ENCODE peak calls at places on chromosomes 11 and 22, in six cellular contexts. B is IMR-90, M is mesenchymal stem cell, C is H9, S is neuronal stem cell, L is H1. P is an unnamed sample.

GRCh38 chr11:11171854-11172253 is 181.2 kb downstream of the CSNK2A3 start:
- DNase-seq in S (no peak), B (no peak), L (no peak), C (no peak), M (peak), P (no peak)

GRCh38 chr22:16776088-16776487 is 49.1 kb downstream of the XKR3 start:
- DNase-seq in B (no peak), S (no peak), C (no peak), L (no peak), M (no peak), P (no peak)

GRCh38 chr11:40602866-40603578 is 856.4 kb downstream of the LRRC4C start:
- DNase-seq in L (peak), M (no peak), B (no peak), C (no peak), S (no peak), P (no peak)

GRCh38 chr22:42754658-42755057 is 34.0 kb upstream of the A4GALT start:
- DNase-seq in B (peak), M (no peak), S (no peak), L (no peak), C (no peak), P (peak)

GRCh38 chr11:17014774-17015638 is 792 bp upstream of the PLEKHA7 start:
- DNase-seq in B (no peak), L (no peak), S (peak), M (peak), C (peak), P (no peak)

GRCh38 chr22:27329471-27329870 is 472.1 kb downstream of the MN1 start:
- DNase-seq in M (no peak), C (peak), L (no peak), B (no peak), S (no peak), P (no peak)

GRCh38 chr11:36214976-36215687 is 74.1 kb downstream of the COMMD9 start:
- DNase-seq in B (no peak), L (no peak), C (no peak), M (no peak), S (no peak), P (no peak)

GRCh38 chr11:27464155-27464759 is 8.3 kb downstream of the LGR4 start:
- DNase-seq in C (no peak), M (peak), B (peak), L (no peak), S (no peak), P (peak)

GRCh38 chr22:47484960-47485571 is 722.6 kb downstream of the TBC1D22A start:
- DNase-seq in B (no peak), C (no peak), S (no peak), M (no peak), L (no peak), P (no peak)

GRCh38 chr11:94325681-94326080 is 21.3 kb downstream of the IZUMO1R start:
- DNase-seq in M (no peak), L (peak), S (peak), C (peak), B (peak), P (peak)

GRCh38 chr11:120128392-120129172 is 9.3 kb downstream of the TRIM29 start:
- DNase-seq in L (no peak), M (no peak), B (peak), S (no peak), C (no peak), P (peak)

GRCh38 chr11:120267319-120267718 is 27.4 kb downstream of the POU2F3 start:
- DNase-seq in L (no peak), M (no peak), B (no peak), C (no peak), S (no peak), P (no peak)

GRCh38 chr22:46038516-46039430 is 61.8 kb upstream of the WNT7B start:
- DNase-seq in M (no peak), C (no peak), B (no peak), S (no peak), L (no peak), P (no peak)

GRCh38 chr22:22474733-22475132 is 33.8 kb downstream of the ZNF280B start:
- DNase-seq in L (no peak), B (no peak), C (no peak), S (no peak), M (no peak), P (no peak)

GRCh38 chr11:78313181-78313788 is 104.3 kb downstream of the GAB2 start:
- DNase-seq in M (peak), L (no peak), S (no peak), C (no peak), B (peak), P (no peak)

GRCh38 chr11:35163707-35164496 is 24.9 kb downstream of the CD44 start:
- DNase-seq in L (no peak), C (no peak), S (no peak), B (peak), M (no peak), P (no peak)

GRCh38 chr11:43790444-43790794 is 90.2 kb upstream of the ALKBH3 start:
- DNase-seq in S (no peak), M (no peak), L (no peak), B (peak), C (no peak), P (peak)

GRCh38 chr22:49540571-49541450 is 286.9 kb downstream of the BRD1 start:
- DNase-seq in B (no peak), L (no peak), S (no peak), M (no peak), C (no peak), P (no peak)

GRCh38 chr22:44109417-44109816 is 71.3 kb upstream of the PARVG start:
- DNase-seq in M (no peak), L (no peak), C (no peak), S (no peak), B (no peak), P (no peak)

GRCh38 chr22:47111626-47112373 is 349.4 kb downstream of the TBC1D22A start:
- DNase-seq in L (no peak), S (no peak), M (no peak), C (peak), B (no peak), P (no peak)

GRCh38 chr11:92965196-92965595 is 4.3 kb upstream of the MTNR1B start:
- DNase-seq in M (no peak), C (no peak), L (no peak), B (no peak), S (no peak), P (no peak)

GRCh38 chr22:16717699-16718558 is 107.3 kb downstream of the XKR3 start:
- DNase-seq in C (no peak), M (no peak), B (no peak), S (no peak), L (no peak), P (peak)

GRCh38 chr11:112963368-112963955 is 2.2 kb downstream of the NCAM1 start:
- DNase-seq in M (no peak), S (peak), C (no peak), B (no peak), L (no peak), P (no peak)

GRCh38 chr11:72232260-72233055 is 7.9 kb downstream of the INPPL1 start:
- DNase-seq in L (no peak), S (no peak), M (no peak), C (no peak), B (no peak), P (no peak)

GRCh38 chr22:31378123-31378522 is 21.3 kb upstream of the DRG1 start:
- DNase-seq in C (no peak), S (no peak), B (peak), M (no peak), L (no peak), P (no peak)

GRCh38 chr11:69386594-69387408 is 92.8 kb downstream of the MYEOV start:
- DNase-seq in M (no peak), B (no peak), C (no peak), L (no peak), S (no peak), P (no peak)

GRCh38 chr11:14612624-14613023 is 31.0 kb upstream of the PDE3B start:
- DNase-seq in S (no peak), C (no peak), L (no peak), B (no peak), M (no peak), P (no peak)

GRCh38 chr22:36227396-36227795 is 11.9 kb downstream of the APOL2 start:
- DNase-seq in S (no peak), L (no peak), C (no peak), M (no peak), B (no peak), P (no peak)

GRCh38 chr22:36226189-36226588 is 13.1 kb downstream of the APOL2 start:
- DNase-seq in L (no peak), B (no peak), C (no peak), S (no peak), M (no peak), P (no peak)

GRCh38 chr22:36224245-36224644 is 15.1 kb downstream of the APOL2 start:
- DNase-seq in M (no peak), L (no peak), B (no peak), S (no peak), C (no peak), P (peak)

GRCh38 chr22:36223504-36223903 is 15.8 kb downstream of the APOL2 start:
- DNase-seq in S (no peak), C (no peak), M (no peak), L (no peak), B (no peak), P (no peak)

DNA sequence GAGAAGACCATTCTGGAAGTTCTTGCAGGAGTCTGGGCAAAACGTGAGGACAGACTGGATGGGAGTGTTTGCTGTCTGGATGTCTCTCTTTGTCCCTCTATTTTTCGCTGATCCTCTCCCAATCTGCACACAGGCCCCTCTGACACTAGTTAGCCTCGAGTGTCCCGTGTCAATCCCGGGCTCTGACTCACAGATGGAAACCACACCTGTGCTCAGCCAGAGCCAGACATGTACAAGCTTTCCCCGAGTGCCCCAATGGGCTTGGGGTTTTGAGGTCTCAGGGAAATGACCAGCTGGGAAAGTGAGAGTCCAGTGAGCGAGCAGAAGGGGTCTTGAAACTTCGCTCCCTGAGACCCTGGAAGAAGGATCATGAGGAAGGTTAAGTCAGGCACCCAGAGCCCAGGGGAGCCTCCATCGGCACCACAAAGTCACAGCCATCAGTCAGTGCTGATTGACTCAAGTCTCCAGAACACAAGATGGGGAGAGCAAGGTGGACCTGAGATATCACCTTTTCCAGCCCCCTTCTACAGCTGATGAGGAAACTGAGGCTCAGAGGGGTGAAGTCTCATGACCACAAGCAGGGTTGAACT is 13.9 kb downstream of the APOL2 start:
- DNase-seq in C (no peak), L (no peak), S (no peak), B (no peak), M (no peak), P (no peak)
- H3K14ac ChIP-seq in C (no peak), L (no peak), S (no peak), B (no peak), M (no peak), P (no peak)

DNA sequence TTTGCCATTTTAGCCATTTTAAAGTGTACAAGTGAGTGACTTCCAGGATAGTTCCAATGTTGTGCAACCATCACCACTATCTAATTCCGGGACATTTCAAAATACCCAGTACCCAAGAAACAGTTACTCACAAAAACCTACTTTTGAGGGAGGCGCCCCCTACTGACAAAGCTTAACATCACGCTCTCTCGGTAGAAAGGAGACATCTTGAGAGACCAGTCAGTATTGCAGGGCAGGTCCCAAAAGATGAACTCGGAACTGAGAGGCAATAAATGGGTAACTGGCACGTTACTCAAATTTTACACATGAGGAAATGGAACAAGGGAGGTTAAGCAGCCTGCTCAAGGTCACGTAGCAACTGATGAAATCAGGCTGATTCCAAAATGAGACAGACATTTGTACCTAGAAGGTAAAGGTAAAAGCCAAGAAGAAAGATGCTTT is 50.0 kb upstream of the POU2AF1 start:
- DNase-seq in C (peak), S (peak), B (peak), M (peak), L (no peak), P (peak)
- H2AFZ ChIP-seq in C (no peak), S (no peak), B (no peak), M (no peak), L (no peak), P (no peak)

DNA sequence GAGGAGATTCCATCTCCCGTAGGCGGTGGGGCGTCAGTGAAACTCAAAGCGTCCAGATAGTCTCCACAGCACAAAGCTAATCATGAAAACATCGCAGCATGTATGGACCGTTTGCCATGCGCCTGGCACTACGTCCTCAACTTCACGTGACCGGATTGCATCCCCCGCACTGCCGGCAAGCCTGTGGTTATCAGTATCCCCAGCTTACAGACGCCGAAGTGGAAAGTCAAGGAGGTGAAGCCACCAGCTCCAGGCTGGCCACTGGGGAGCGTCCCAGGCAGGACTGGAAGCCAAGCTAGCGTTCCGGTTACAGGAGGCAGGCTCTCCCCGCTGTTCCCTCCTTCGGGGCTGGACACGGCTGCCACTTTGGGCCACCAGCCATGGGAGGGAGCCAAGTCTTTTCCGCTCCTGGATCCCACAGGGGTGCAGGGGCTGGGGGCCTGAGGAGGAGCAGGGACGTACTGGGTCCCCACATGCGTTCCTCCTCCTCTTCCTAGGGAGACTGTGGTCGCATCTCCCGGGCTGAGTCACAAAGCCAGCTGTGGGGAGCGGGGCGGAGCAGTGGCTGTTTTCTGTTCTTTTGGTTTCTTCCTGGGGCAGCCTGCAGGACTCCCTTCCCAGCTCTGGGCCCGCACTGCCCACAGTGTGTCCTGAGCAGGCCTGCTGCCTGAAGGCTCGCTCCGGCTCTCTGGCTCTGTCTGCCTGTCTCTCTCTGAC is 4.3 kb upstream of the OSBPL5 start:
- DNase-seq in L (no peak), S (no peak), B (peak), M (peak), C (peak), P (peak)
- H3K4me2 ChIP-seq in L (peak), S (peak), B (peak), M (peak), C (peak), P (peak)

DNA sequence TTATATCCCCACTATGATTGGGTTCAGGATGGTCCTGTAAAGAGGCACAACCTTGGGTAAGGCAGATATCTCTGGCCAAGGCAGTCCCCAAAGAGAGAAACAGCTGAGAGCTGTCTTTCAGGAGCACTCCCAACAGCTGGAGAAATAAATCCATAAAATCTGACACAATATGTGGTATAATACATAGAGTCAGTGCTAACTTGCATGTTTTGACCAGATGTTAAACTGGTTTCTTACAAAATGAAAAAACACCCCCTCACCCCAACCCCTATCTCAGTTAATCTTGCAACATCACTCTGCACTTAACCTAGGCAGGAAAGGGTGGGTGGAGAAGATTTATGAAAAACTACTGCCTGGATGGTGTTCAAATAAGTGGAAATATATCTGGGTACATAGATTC is 43.9 kb upstream of the C11orf87 start:
- DNase-seq in M (no peak), C (no peak), B (no peak), S (no peak), L (no peak), P (no peak)
- H3K14ac ChIP-seq in M (no peak), C (no peak), B (no peak), S (no peak), L (no peak), P (no peak)

GRCh38 chr11:128719556-128719824 is 25.6 kb downstream of the FLI1 start:
- DNase-seq in L (no peak), C (no peak), M (no peak), S (no peak), B (no peak), P (no peak)

GRCh38 chr11:128718064-128718463 is 24.2 kb downstream of the FLI1 start:
- DNase-seq in B (no peak), C (no peak), S (no peak), L (no peak), M (no peak), P (no peak)

GRCh38 chr11:128716661-128717210 is 22.9 kb downstream of the FLI1 start:
- DNase-seq in S (no peak), L (no peak), B (peak), C (no peak), M (peak), P (no peak)

GRCh38 chr11:128717581-128717980 is 23.7 kb downstream of the FLI1 start:
- DNase-seq in L (no peak), S (no peak), M (no peak), B (no peak), C (no peak), P (no peak)

DNA sequence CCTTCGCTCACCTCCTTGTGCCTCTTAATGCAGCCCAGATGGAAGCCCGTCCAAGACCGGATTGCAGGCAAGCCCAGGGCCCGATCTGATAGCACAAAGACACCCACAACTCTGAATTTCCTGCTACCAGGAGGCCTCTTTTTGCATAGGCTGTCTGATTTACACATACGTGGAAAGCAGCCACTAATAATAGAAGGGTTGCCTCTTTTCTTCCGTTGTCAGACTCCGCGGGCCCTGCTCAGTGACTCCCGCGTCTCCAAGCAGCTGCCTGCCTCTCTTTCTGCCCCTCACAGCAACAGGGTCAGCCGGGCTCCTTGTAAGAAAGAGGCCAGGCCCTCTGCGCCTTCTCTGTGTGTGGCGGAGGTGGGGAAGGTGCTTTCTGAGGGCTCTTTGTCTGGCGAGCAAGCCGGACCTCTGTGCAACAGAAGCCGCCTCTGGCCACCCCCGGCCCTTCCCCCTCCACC is 26.7 kb downstream of the FLI1 start:
- DNase-seq in B (no peak), C (peak), M (peak), S (peak), L (no peak), P (no peak)
- H2AFZ ChIP-seq in B (no peak), C (no peak), M (peak), S (peak), L (peak), P (no peak)